ENCODE peak calls at places on chromosomes 11 and 22, in six cellular contexts. A is anterior cingulate cortex; W is HFFc6; E is nucleus accumbens; C is stimulated activated effector memory CD8-positive, alpha-beta T cell treated with anti-CD3 and anti-CD28 coated beads, Interleukin-12 subunit alpha, Interleukin-12 subunit beta, amount 100 ng/mL, for 72 hours; G is ACHN. T is an unnamed sample.

GRCh38 chr22:19105867-19106802 is 16.1 kb downstream of the DGCR2 start:
- DNase-seq in W (no peak), C (no peak), G (peak; percentile 15), A (no peak), E (no peak), T (no peak)

GRCh38 chr11:125132586-125132985 is 21.2 kb upstream of the TMEM218 start:
- DNase-seq in E (no peak), A (no peak), C (no peak), W (no peak), G (no peak), T (no peak)

GRCh38 chr11:122334546-122335375 is 218.7 kb upstream of the BLID start:
- DNase-seq in W (no peak), G (no peak), A (no peak), E (no peak), C (no peak), T (no peak)

GRCh38 chr11:33394431-33395109 is 137.4 kb downstream of the HIPK3 start:
- DNase-seq in A (no peak), C (no peak), E (no peak), W (no peak), G (no peak), T (no peak)

GRCh38 chr11:71200172-71200716 is 52.1 kb downstream of the SHANK2 start:
- DNase-seq in E (no peak), G (no peak), W (no peak), C (no peak), A (no peak), T (no peak)

GRCh38 chr22:40694409-40694808 is 15.1 kb downstream of the MCHR1 start:
- DNase-seq in W (no peak), G (no peak), E (no peak), C (no peak), A (no peak), T (no peak)

GRCh38 chr11:10902756-10903155 is 44.9 kb upstream of the ZBED5 start:
- DNase-seq in E (no peak), C (no peak), A (no peak), G (no peak), W (no peak), T (no peak)

GRCh38 chr11:846496-847098 is 3.9 kb downstream of the TSPAN4 start:
- DNase-seq in E (no peak), W (peak; percentile 73), A (no peak), C (no peak), G (no peak), T (no peak)

GRCh38 chr22:22371031-22371541 is 126.5 kb downstream of the VPREB1 start:
- DNase-seq in W (no peak), G (no peak), C (no peak), A (no peak), E (no peak), T (no peak)

GRCh38 chr11:36615829-36616228 is 17.8 kb upstream of the RAG2 start:
- DNase-seq in A (no peak), C (no peak), G (no peak), E (no peak), W (no peak), T (no peak)

GRCh38 chr11:27412192-27412691 is 49.2 kb upstream of the CCDC34 start:
- DNase-seq in E (no peak), C (no peak), G (no peak), W (no peak), A (no peak), T (no peak)

GRCh38 chr11:102780491-102780918 is at the start of gene MMP10:
- DNase-seq in A (no peak), C (no peak), G (peak; percentile 57), W (peak; percentile 80), E (no peak), T (no peak)

GRCh38 chr11:76587810-76588454 is 82.6 kb downstream of the LRRC32 start:
- DNase-seq in E (no peak), G (no peak), C (no peak), A (no peak), W (no peak), T (no peak)

GRCh38 chr11:58866788-58867187 is 22.3 kb upstream of the GLYATL2 start:
- DNase-seq in W (peak; percentile 15), E (no peak), C (no peak), A (no peak), G (no peak), T (no peak)

GRCh38 chr22:23117275-23117674 is 24.5 kb downstream of the RSPH14 start:
- DNase-seq in W (no peak), A (no peak), G (no peak), C (no peak), E (no peak), T (no peak)

GRCh38 chr11:22554221-22554620 is 71.4 kb downstream of the FANCF start:
- DNase-seq in C (no peak), A (no peak), G (no peak), W (no peak), E (no peak), T (no peak)

GRCh38 chr22:33470456-33470855 is 412.3 kb upstream of the SYN3 start:
- DNase-seq in C (no peak), E (no peak), W (no peak), A (no peak), G (no peak), T (no peak)

GRCh38 chr11:9577551-9577950 is 4.1 kb downstream of the WEE1 start:
- DNase-seq in G (no peak), C (no peak), E (no peak), W (no peak), A (no peak), T (no peak)

GRCh38 chr11:8871283-8871775 is 39.7 kb upstream of the AKIP1 start:
- DNase-seq in A (peak; percentile 34), E (no peak), C (no peak), W (peak; percentile 90), G (peak; percentile 75), T (no peak)

GRCh38 chr22:29143848-29144785 is 61.6 kb upstream of the EMID1 start:
- DNase-seq in C (no peak), E (no peak), W (no peak), A (no peak), G (no peak), T (no peak)

GRCh38 chr11:1055109-1055703 is 18.7 kb upstream of the MUC6 start:
- DNase-seq in A (no peak), G (no peak), W (no peak), C (no peak), E (no peak), T (no peak)

GRCh38 chr11:70174846-70175764 is 28.0 kb upstream of the FADD start:
- DNase-seq in A (no peak), C (no peak), E (no peak), W (no peak), G (no peak), T (no peak)

GRCh38 chr22:19580291-19580890 is 56.2 kb upstream of the CLDN5 start:
- DNase-seq in A (no peak), E (no peak), W (no peak), C (no peak), G (no peak), T (no peak)

GRCh38 chr22:35538801-35539321 is 1.8 kb upstream of the RASD2 start:
- DNase-seq in W (peak; percentile 23), C (no peak), G (peak; percentile 57), A (no peak), E (no peak), T (peak; percentile 24)

GRCh38 chr11:132062031-132062430 is 691.6 kb downstream of the NTM start:
- DNase-seq in G (no peak), E (no peak), W (no peak), A (no peak), C (no peak), T (no peak)

GRCh38 chr11:12556155-12556554 is 118.1 kb upstream of the TEAD1 start:
- DNase-seq in E (no peak), W (peak; percentile 42), G (no peak), A (no peak), C (no peak), T (no peak)

GRCh38 chr11:10494636-10495463 is 39.8 kb downstream of the AMPD3 start:
- DNase-seq in W (no peak), E (no peak), G (no peak), A (no peak), C (no peak), T (no peak)